ENCODE peak calls at places on chromosomes 6 and 20, in seven cellular contexts. P is HCT116, A is H1, C is GM12878, B is HepG2, O is K562, L is SK-N-SH. R is an unnamed sample.

GRCh38 chr6:73476722-73477121 is 15.2 kb downstream of the MTO1 start:
- DNase-seq in P (no peak), A (no peak), C (no peak), B (no peak), O (no peak), L (no peak), R (no peak)

GRCh38 chr6:15044146-15044882 is 201.6 kb upstream of the JARID2 start:
- DNase-seq in P (no peak), A (no peak), C (no peak), B (peak), O (no peak), L (no peak), R (no peak)

GRCh38 chr20:2264118-2264517 is 31.7 kb upstream of the TGM3 start:
- DNase-seq in P (no peak), A (no peak), C (no peak), B (no peak), O (no peak), L (no peak), R (no peak)

GRCh38 chr6:3301506-3301905 is 42.8 kb downstream of the PSMG4 start:
- DNase-seq in P (no peak), A (no peak), C (no peak), B (no peak), O (no peak), L (no peak), R (no peak)

GRCh38 chr6:41288025-41288777 is 1.7 kb upstream of the TREM1 start:
- DNase-seq in P (no peak), A (no peak), C (no peak), B (peak), O (no peak), L (no peak), R (no peak)

GRCh38 chr20:45946149-45946970 is 11.9 kb downstream of the PCIF1 start:
- DNase-seq in P (no peak), A (no peak), C (no peak), B (peak), O (no peak), L (no peak), R (no peak)

GRCh38 chr6:90411292-90411781 is 114.7 kb upstream of the BACH2 start:
- DNase-seq in P (peak), A (no peak), C (peak), B (no peak), O (no peak), L (no peak), R (no peak)

GRCh38 chr6:149213829-149214228 is 103.7 kb upstream of the TAB2 start:
- DNase-seq in P (no peak), A (no peak), C (no peak), B (no peak), O (no peak), L (no peak), R (no peak)

GRCh38 chr6:56864171-56864616 is 90.7 kb upstream of the BEND6 start:
- DNase-seq in P (no peak), A (no peak), C (no peak), B (no peak), O (no peak), L (no peak), R (no peak)

GRCh38 chr20:24782801-24783630 is 166.1 kb upstream of the CST7 start:
- DNase-seq in P (no peak), A (no peak), C (no peak), B (peak), O (no peak), L (peak), R (no peak)

GRCh38 chr6:72651967-72652956 is 30.4 kb downstream of the KCNQ5 start:
- DNase-seq in P (no peak), A (no peak), C (no peak), B (no peak), O (no peak), L (no peak), R (no peak)

GRCh38 chr6:106513813-106514212 is 115.5 kb downstream of the RTN4IP1 start:
- DNase-seq in P (no peak), A (no peak), C (no peak), B (no peak), O (no peak), L (peak), R (peak)

GRCh38 chr6:167090171-167090570 is 32.7 kb upstream of the CCR6 start:
- DNase-seq in P (no peak), A (no peak), C (no peak), B (no peak), O (no peak), L (no peak), R (no peak)

GRCh38 chr20:51318058-51318960 is 224.2 kb downstream of the NFATC2 start:
- DNase-seq in P (peak), A (peak), C (no peak), B (peak), O (peak), L (peak), R (no peak)

GRCh38 chr20:43300887-43301286 is 111.2 kb upstream of the PTPRT start:
- DNase-seq in P (no peak), A (no peak), C (no peak), B (no peak), O (no peak), L (no peak), R (no peak)

GRCh38 chr20:45892828-45893500 is 1.8 kb downstream of the CTSA start:
- DNase-seq in P (no peak), A (no peak), C (no peak), B (no peak), O (no peak), L (no peak), R (no peak)

GRCh38 chr20:10453241-10453640 is 18.1 kb downstream of the SLX4IP start:
- DNase-seq in P (no peak), A (no peak), C (peak), B (no peak), O (no peak), L (no peak), R (no peak)

GRCh38 chr20:36541227-36542018 is at the start of gene MYL9:
- DNase-seq in P (no peak), A (peak), C (no peak), B (no peak), O (peak), L (no peak), R (peak)

GRCh38 chr20:63580796-63581461 is 6.9 kb upstream of the HELZ2 start:
- DNase-seq in P (peak), A (no peak), C (no peak), B (peak), O (peak), L (peak), R (peak)

GRCh38 chr6:144305985-144306384 is 20.9 kb downstream of the UTRN start:
- DNase-seq in P (no peak), A (no peak), C (peak), B (no peak), O (no peak), L (no peak), R (no peak)

GRCh38 chr6:142570221-142570671 is 268.4 kb downstream of the ADGRG6 start:
- DNase-seq in P (no peak), A (no peak), C (no peak), B (peak), O (no peak), L (no peak), R (peak)
- TF ChIP-seq JUND in P (no peak), A (no peak), C (no peak), B (no peak), O (no peak), L (no peak), R (no peak)

DNA sequence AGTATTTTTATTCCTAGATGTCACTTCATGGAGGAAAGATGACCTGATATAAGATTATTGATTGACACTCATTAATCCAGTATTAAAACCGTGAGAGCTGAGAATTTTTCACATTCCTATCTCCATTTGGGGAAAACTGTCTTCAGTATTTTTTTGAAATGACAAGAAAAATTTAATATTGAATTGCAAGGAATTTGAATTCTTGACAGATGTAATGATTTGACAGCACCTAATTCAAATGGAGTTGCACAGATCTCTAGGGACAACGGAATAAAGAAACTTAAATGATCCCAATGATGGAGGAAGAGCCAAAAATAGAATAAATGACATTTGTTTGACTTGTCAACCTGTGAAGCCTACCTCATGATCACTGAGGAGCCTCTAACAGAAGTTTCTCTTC is 1591.4 kb downstream of the HACE1 start:
- DNase-seq in P (no peak), A (no peak), C (no peak), B (no peak), O (no peak), L (no peak), R (no peak)
- TF ChIP-seq JUND in P (no peak), A (no peak), C (no peak), B (no peak), O (no peak), L (no peak), R (no peak)

GRCh38 chr20:57795347-57795697 is 85.5 kb upstream of the PMEPA1 start:
- DNase-seq in P (no peak), A (no peak), C (no peak), B (peak), O (no peak), L (no peak), R (no peak)
- TF ChIP-seq JUND in P (no peak), A (no peak), C (no peak), B (peak), O (no peak), L (no peak), R (no peak)

GRCh38 chr6:113461153-113461897 is 395.8 kb upstream of the MARCKS start:
- DNase-seq in P (no peak), A (no peak), C (no peak), B (peak), O (no peak), L (no peak), R (no peak)

GRCh38 chr6:113458368-113459010 is 398.7 kb upstream of the MARCKS start:
- DNase-seq in P (no peak), A (no peak), C (no peak), B (no peak), O (no peak), L (no peak), R (no peak)

GRCh38 chr6:113457751-113458150 is 399.4 kb upstream of the MARCKS start:
- DNase-seq in P (no peak), A (no peak), C (no peak), B (no peak), O (no peak), L (no peak), R (no peak)

GRCh38 chr6:113457156-113457555 is 400.0 kb upstream of the MARCKS start:
- DNase-seq in P (no peak), A (no peak), C (no peak), B (no peak), O (no peak), L (no peak), R (no peak)
- TF ChIP-seq JUND in P (no peak), A (no peak), C (no peak), B (no peak), O (no peak), L (no peak), R (no peak)

GRCh38 chr20:57996936-57997629 is 231.4 kb downstream of the ANKRD60 start:
- DNase-seq in P (no peak), A (no peak), C (no peak), B (no peak), O (no peak), L (no peak), R (peak)

GRCh38 chr20:57996465-57996864 is 232.0 kb downstream of the ANKRD60 start:
- DNase-seq in P (no peak), A (no peak), C (no peak), B (no peak), O (no peak), L (no peak), R (no peak)

GRCh38 chr20:57999465-58000111 is 228.9 kb downstream of the ANKRD60 start:
- DNase-seq in P (no peak), A (peak), C (no peak), B (no peak), O (no peak), L (no peak), R (no peak)

GRCh38 chr20:57998981-57999464 is 229.4 kb downstream of the ANKRD60 start:
- DNase-seq in P (no peak), A (no peak), C (no peak), B (no peak), O (no peak), L (no peak), R (no peak)

GRCh38 chr20:57998276-57998675 is 230.2 kb downstream of the ANKRD60 start:
- DNase-seq in P (no peak), A (no peak), C (no peak), B (no peak), O (peak), L (no peak), R (no peak)
- TF ChIP-seq JUND in P (no peak), A (no peak), C (no peak), B (no peak), O (no peak), L (no peak), R (no peak)

DNA sequence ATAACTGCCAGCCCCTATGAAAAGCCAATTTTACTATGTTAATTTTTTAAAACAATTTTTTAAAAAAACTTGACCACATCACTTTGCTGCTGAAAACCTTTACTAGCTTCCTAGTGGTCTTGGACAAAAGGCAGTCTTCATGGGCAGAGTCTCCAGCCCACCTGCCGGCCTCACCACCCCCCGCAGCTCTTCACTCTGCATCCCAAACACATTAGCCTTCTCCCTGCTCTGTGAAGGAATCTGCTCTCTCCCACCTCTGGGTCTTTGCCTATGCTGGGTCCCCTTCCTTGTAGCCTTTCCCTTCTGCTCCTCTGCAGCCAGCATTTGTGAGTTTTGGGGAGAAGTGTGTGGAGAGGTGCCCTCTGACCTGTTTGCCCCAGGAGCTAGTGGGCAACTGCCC is 170.7 kb upstream of the MLN start:
- DNase-seq in P (no peak), A (peak), C (no peak), B (no peak), O (no peak), L (peak), R (no peak)
- TF ChIP-seq JUND in P (no peak), A (no peak), C (no peak), B (no peak), O (no peak), L (no peak), R (no peak)